ENCODE peak calls at places on chromosomes 11 and 22, in five cellular contexts. N, Z, J, V and R are unnamed samples.
A peak's percentile ranks its signal among the peaks of the same experiment; 100 is the strongest.

GRCh38 chr11:8610532-8611116 is 16.6 kb upstream of the STK33 start:
- DNase-seq in N (no peak), J (peak; percentile 28), V (no peak), Z (no peak), R (peak; percentile 20)

GRCh38 chr11:9815486-9816136 is 151.7 kb downstream of the SWAP70 start:
- DNase-seq in N (peak; percentile 89), V (peak; percentile 87), Z (no peak), J (peak; percentile 93), R (no peak)

GRCh38 chr11:2924381-2924780 is 4.8 kb downstream of the PHLDA2 start:
- DNase-seq in J (no peak), V (no peak), N (no peak), Z (no peak), R (no peak)

GRCh38 chr11:71421392-71421950 is 26.7 kb downstream of the DHCR7 start:
- DNase-seq in Z (no peak), V (no peak), N (no peak), J (no peak), R (no peak)

GRCh38 chr22:25545677-25546076 is 18.8 kb upstream of the GRK3 start:
- DNase-seq in N (no peak), J (no peak), Z (no peak), V (no peak), R (no peak)

GRCh38 chr22:44797181-44797720 is 44.9 kb downstream of the ARHGAP8 start:
- DNase-seq in Z (no peak), V (no peak), N (no peak), J (no peak), R (no peak)

GRCh38 chr22:29002603-29003002 is 59.0 kb downstream of the C22orf31 start:
- DNase-seq in V (no peak), J (no peak), Z (no peak), N (no peak), R (no peak)

GRCh38 chr11:61549662-61550568 is 31.0 kb downstream of the SYT7 start:
- DNase-seq in Z (no peak), N (no peak), V (no peak), J (no peak), R (no peak)

GRCh38 chr11:122398167-122398566 is 257.4 kb upstream of the UBASH3B start:
- DNase-seq in V (no peak), Z (no peak), N (no peak), J (no peak), R (no peak)

GRCh38 chr11:119560291-119560690 is 137.3 kb upstream of the THY1 start:
- DNase-seq in N (no peak), Z (no peak), V (no peak), J (no peak), R (no peak)

GRCh38 chr11:92048415-92048814 is 176.2 kb upstream of the FAT3 start:
- DNase-seq in V (peak; percentile 58), J (peak; percentile 86), Z (no peak), N (no peak), R (no peak)

GRCh38 chr11:57560146-57560545 is 7.3 kb downstream of the UBE2L6 start:
- DNase-seq in N (no peak), J (no peak), V (no peak), Z (no peak), R (no peak)

GRCh38 chr22:31950226-31950625 is 5.9 kb downstream of the YWHAH start:
- DNase-seq in J (no peak), Z (no peak), V (no peak), N (no peak), R (no peak)

GRCh38 chr22:17903564-17904295 is 120.6 kb downstream of the MICAL3 start:
- DNase-seq in N (no peak), V (no peak), Z (peak; percentile 44), J (no peak), R (peak; percentile 65)

GRCh38 chr11:8665222-8665621 is 17.2 kb downstream of the TRIM66 start:
- DNase-seq in N (no peak), J (no peak), V (no peak), Z (no peak), R (no peak)

GRCh38 chr11:2193099-2193886 is 21.7 kb upstream of the TH start:
- DNase-seq in Z (no peak), V (no peak), J (no peak), N (no peak), R (no peak)

GRCh38 chr11:2311456-2312201 is 9.8 kb downstream of the TSPAN32 start:
- DNase-seq in V (no peak), J (no peak), Z (no peak), N (no peak), R (no peak)

GRCh38 chr22:17917490-17917983 is 106.8 kb downstream of the MICAL3 start:
- DNase-seq in V (no peak), Z (no peak), J (peak; percentile 45), N (no peak), R (no peak)

GRCh38 chr11:83782329-83782728 is 496.2 kb upstream of the CCDC90B start:
- DNase-seq in Z (no peak), J (no peak), N (no peak), V (no peak), R (no peak)

GRCh38 chr11:58058276-58059010 is 27.7 kb downstream of the OR6Q1 start:
- DNase-seq in N (no peak), J (peak; percentile 45), V (peak; percentile 17), Z (no peak), R (peak; percentile 34)

GRCh38 chr11:62656801-62657429 is 3.8 kb upstream of the INTS5 start:
- DNase-seq in N (no peak), J (no peak), Z (no peak), V (no peak), R (no peak)

GRCh38 chr11:86519064-86519911 is 144.6 kb downstream of the CCDC81 start:
- DNase-seq in V (no peak), Z (no peak), J (peak; percentile 25), N (peak; percentile 63), R (peak; percentile 91)

GRCh38 chr22:49997221-49997599 is 15.4 kb downstream of the IL17REL start:
- DNase-seq in N (no peak), V (no peak), J (no peak), Z (no peak), R (no peak)

GRCh38 chr11:66881927-66882452 is 25.1 kb downstream of the LRFN4 start:
- DNase-seq in Z (no peak), J (no peak), V (no peak), N (no peak), R (no peak)

GRCh38 chr11:66882540-66882939 is 25.7 kb downstream of the LRFN4 start:
- DNase-seq in V (no peak), N (no peak), J (no peak), Z (peak; percentile 23), R (no peak)

GRCh38 chr11:66879583-66879982 is 22.7 kb downstream of the LRFN4 start:
- DNase-seq in J (no peak), Z (peak; percentile 43), V (no peak), N (no peak), R (no peak)

GRCh38 chr11:66881436-66881835 is 24.6 kb downstream of the LRFN4 start:
- DNase-seq in Z (no peak), J (no peak), V (no peak), N (no peak), R (no peak)

GRCh38 chr11:66880484-66881211 is 23.8 kb downstream of the LRFN4 start:
- DNase-seq in Z (peak; percentile 26), J (peak; percentile 86), V (peak; percentile 92), N (no peak), R (no peak)
- TF ChIP-seq CTCF in Z (no peak), J (no peak), V (no peak), N (no peak), R (no peak)

GRCh38 chr11:113907681-113908080 is 3.1 kb downstream of the HTR3B start:
- DNase-seq in Z (no peak), N (no peak), J (no peak), V (no peak), R (no peak)

GRCh38 chr11:113907155-113907554 is 2.6 kb downstream of the HTR3B start:
- DNase-seq in N (peak; percentile 1), V (no peak), Z (no peak), J (no peak), R (no peak)

GRCh38 chr11:113906515-113906914 is 1.9 kb downstream of the HTR3B start:
- DNase-seq in Z (no peak), V (no peak), N (no peak), J (no peak), R (no peak)

GRCh38 chr11:113904379-113905101 is at the start of gene HTR3B:
- DNase-seq in Z (no peak), J (no peak), N (no peak), V (no peak), R (no peak)

DNA sequence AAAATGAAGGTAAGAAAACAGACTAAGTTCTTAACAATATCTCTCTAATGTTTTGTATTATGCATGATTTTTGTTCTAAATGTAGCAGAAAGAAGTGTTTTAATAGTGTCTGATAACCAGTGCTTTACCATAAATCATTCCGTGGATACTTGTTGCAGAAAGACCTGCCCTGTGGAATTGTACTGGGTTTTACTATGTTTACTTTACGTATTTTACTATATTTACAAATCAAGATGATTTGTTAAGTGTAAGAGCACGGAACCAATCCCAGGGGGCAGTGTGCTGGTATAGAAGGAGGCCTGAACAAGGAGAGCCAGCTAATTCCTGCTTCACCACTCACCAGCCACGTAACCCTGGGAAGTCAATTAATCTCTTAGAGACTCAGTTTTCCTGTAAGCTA is 1.4 kb downstream of the HTR3B start:
- DNase-seq in V (no peak), J (peak; percentile 70), Z (no peak), N (peak; percentile 28), R (no peak)
- TF ChIP-seq CTCF in V (no peak), J (peak; percentile 41), Z (no peak), N (peak; percentile 3), R (peak; percentile 16)

GRCh38 chr11:68609761-68610160 is 74.6 kb upstream of the GAL start:
- DNase-seq in Z (no peak), J (no peak), N (no peak), V (no peak), R (no peak)

GRCh38 chr11:68615657-68616056 is 68.7 kb upstream of the GAL start:
- DNase-seq in J (no peak), Z (no peak), N (no peak), V (no peak), R (no peak)

DNA sequence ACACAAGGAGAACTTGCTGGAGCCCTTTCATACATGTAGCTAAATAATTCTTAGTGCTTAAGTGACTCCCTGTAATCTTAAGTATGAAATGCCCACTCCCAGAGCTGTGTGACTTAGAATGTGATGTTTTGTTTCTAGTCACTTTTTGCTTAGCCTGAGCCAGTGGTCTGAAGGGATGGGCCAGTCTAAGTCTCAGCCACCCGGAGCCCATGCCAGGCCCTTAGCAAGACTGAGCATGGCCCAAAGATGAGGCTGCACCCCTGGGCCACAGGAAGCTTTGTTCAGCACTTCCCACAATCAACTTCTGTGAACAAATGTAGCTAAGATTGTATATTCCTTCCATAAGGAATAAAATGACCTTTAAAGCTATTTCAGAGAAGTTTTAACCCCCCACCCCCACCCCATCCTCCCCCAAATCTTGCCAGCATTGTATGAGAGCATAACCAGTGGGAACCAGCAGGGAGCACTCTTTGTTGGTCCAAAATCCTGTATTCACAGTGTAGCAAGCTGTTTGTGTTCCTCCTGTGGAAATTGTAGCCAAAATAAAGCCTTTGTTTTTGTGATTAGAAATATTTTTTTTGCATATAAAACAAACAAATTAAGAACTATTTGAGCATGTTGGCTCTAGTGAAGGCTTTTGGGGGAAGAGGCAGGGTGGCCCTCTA is 73.8 kb upstream of the GAL start:
- DNase-seq in Z (no peak), N (no peak), V (no peak), J (no peak), R (no peak)
- TF ChIP-seq CTCF in Z (no peak), N (peak; percentile 43), V (no peak), J (peak; percentile 11), R (peak; percentile 17)

DNA sequence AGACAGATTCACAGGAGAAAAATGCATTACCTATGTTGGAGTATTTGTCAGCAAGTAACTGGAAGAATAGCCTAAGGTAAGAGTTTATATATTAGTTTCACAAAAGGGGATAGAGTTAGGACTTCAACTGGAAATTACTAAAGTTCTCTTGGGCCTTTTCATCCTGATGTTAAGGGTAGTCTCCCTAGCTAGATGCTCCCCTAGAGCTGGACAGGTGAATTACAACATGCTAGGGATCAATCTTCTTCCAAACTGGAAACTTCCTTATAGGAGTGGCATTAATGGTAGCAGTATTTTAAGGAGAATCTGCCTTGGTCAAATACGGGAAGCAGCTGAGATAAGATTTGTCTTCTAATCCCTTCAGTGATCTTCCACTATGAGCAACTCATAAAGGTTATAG is 632.8 kb upstream of the RAG2 start:
- DNase-seq in V (no peak), N (no peak), J (no peak), Z (no peak), R (no peak)
- TF ChIP-seq CTCF in V (peak; percentile 34), N (no peak), J (no peak), Z (peak; percentile 37), R (no peak)